ENCODE peak calls at places on chromosome 19, in ten cellular contexts. E is suprapubic skin, N is breast epithelium, G is upper lobe of left lung, L is H1, T is SK-N-SH, J is stomach, Q is transverse colon, O is GM12878, H is sigmoid colon. W is an unnamed sample.
A peak's percentile ranks its signal among the peaks of the same experiment; 100 is the strongest.

GRCh38 chr19:28065026-28065425 is 1147.9 kb downstream of the UQCRFS1 start:
- DNase-seq in E (no peak), T (no peak), G (no peak), O (no peak), J (no peak), H (no peak), Q (no peak), N (no peak), L (no peak), W (no peak)

GRCh38 chr19:51810228-51810627 is 15.3 kb downstream of the FPR3 start:
- DNase-seq in L (no peak), E (no peak), N (no peak), H (no peak), J (no peak), G (no peak), O (no peak), T (no peak), Q (no peak), W (no peak)

GRCh38 chr19:38143847-38144246 is 80.2 kb downstream of the DPF1 start:
- DNase-seq in T (no peak), G (no peak), J (no peak), O (no peak), L (no peak), N (no peak), H (no peak), E (no peak), Q (no peak), W (no peak)

GRCh38 chr19:30719189-30719990 is 347.2 kb downstream of the ZNF536 start:
- DNase-seq in G (peak; percentile 92), O (no peak), J (peak; percentile 62), L (peak; percentile 70), Q (peak; percentile 60), E (peak; percentile 78), H (peak; percentile 85), N (no peak), T (peak; percentile 90), W (peak; percentile 83)

GRCh38 chr19:19170053-19170945 is at the start of gene MEF2B:
- DNase-seq in Q (peak; percentile 87), T (peak; percentile 96), H (no peak), N (peak; percentile 78), O (no peak), L (peak; percentile 96), J (peak; percentile 88), E (peak; percentile 85), G (peak; percentile 95), W (peak; percentile 93)

GRCh38 chr19:51341976-51342580 is at the start of gene VSIG10L:
- DNase-seq in H (no peak), E (no peak), Q (no peak), J (no peak), G (no peak), N (no peak), O (no peak), L (no peak), T (no peak), W (no peak)

GRCh38 chr19:5828661-5829566 is 10.6 kb downstream of the FUT6 start:
- DNase-seq in H (peak; percentile 93), O (no peak), N (no peak), G (peak; percentile 80), T (peak; percentile 89), L (peak; percentile 70), E (no peak), Q (peak; percentile 58), J (peak; percentile 55), W (no peak)

GRCh38 chr19:8004723-8005513 is 523 bp downstream of the ELAVL1 start:
- DNase-seq in N (no peak), H (no peak), G (peak; percentile 87), J (no peak), Q (no peak), E (no peak), L (no peak), O (no peak), T (peak; percentile 78), W (no peak)

GRCh38 chr19:42111811-42112210 is 20.4 kb downstream of the POU2F2 start:
- DNase-seq in H (no peak), G (no peak), J (no peak), Q (no peak), T (no peak), L (no peak), N (no peak), E (no peak), O (no peak), W (no peak)

GRCh38 chr19:42115705-42116104 is 16.5 kb downstream of the POU2F2 start:
- DNase-seq in E (no peak), N (no peak), L (no peak), J (no peak), H (no peak), T (no peak), Q (no peak), G (no peak), O (no peak), W (no peak)

GRCh38 chr19:42115219-42115618 is 17.0 kb downstream of the POU2F2 start:
- DNase-seq in E (no peak), H (no peak), Q (no peak), L (no peak), G (no peak), O (no peak), J (no peak), N (no peak), T (no peak), W (no peak)

GRCh38 chr19:42114412-42114811 is 17.8 kb downstream of the POU2F2 start:
- DNase-seq in N (no peak), Q (peak; percentile 76), O (peak; percentile 50), G (no peak), L (no peak), H (no peak), E (no peak), T (no peak), J (no peak), W (peak; percentile 87)

DNA sequence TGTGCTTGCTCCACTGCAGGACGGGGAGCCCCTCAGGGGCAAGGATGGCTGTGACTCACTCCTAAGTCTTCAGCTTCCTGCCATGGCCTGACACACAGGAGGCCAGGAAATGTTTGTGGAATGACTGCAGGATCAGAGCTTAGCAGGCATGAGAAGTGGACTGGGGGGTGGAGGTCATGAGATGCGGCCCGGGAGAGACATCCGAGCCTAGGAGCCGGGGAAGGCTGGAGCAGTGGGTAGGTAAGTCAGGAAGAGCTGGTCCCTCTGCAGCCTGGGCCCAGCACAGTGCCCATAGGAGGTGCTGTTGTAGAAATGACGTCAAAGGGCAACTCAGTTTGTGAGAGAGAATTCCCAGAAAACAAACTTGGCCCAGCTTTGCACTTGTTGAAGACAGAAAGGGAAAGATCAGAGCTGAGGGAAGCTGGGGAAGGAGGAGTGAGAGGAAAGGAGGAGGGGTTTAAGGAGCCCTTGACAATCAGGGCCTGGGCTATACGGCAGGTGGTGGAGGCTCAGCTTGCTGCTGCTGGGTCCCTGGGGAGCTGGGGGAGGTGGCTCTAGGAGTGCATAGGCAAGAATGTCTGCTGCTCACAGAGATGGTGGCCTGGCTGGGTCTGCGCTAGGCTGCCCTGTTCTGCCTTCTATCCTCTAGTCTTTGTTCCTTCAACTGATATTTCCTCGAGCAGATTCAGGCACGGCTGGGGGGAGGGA is 18.5 kb downstream of the POU2F2 start:
- DNase-seq in O (peak; percentile 40), Q (no peak), G (no peak), J (no peak), H (no peak), N (no peak), T (no peak), E (no peak), L (no peak), W (peak; percentile 89)
- TF ChIP-seq POLR2AphosphoS5 in O (no peak), Q (no peak), G (no peak), J (no peak), H (no peak), N (no peak), T (no peak), E (no peak), L (no peak), W (peak; percentile 35)

DNA sequence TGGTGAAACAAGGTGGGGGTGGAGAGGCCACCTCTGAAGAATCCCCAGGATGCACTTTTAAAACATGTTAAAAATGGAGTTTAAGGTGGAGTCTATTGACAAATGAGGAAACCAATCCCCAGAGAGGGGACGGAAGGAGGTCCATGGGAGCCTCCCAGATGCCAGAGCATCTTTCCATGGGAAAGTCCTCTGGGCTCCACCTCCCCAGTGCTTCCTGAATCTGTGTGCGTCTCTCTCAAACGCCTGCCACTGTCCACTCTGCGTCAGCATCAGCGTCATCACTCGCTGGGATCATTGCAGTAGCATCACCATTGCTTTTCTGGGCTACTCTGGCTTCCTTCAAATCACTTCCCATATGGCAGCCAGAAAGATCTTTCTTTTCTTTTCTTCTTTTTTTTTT is 6.2 kb downstream of the GPR4 start:
- DNase-seq in G (no peak), N (no peak), L (no peak), O (no peak), E (no peak), J (no peak), Q (no peak), H (no peak), T (peak; percentile 33), W (no peak)
- H3K27me3 ChIP-seq in G (no peaks in the 10 kb centered on the region), N (no peaks in the 10 kb centered on the region), L (peaks cover 24% of the 10 kb centered on the region), O (peaks cover 1% of the 10 kb centered on the region), E (peaks cover 73% of the 10 kb centered on the region), J (peaks cover 95% of the 10 kb centered on the region), Q (peaks cover 91% of the 10 kb centered on the region), H (peaks cover 6% of the 10 kb centered on the region), T (peaks cover 3% of the 10 kb centered on the region), W (peaks cover 30% of the 10 kb centered on the region)

GRCh38 chr19:35015576-35016351 is 14.5 kb upstream of the SCN1B start:
- DNase-seq in H (peak; percentile 76), G (no peak), J (no peak), T (peak; percentile 23), Q (no peak), E (no peak), L (no peak), O (no peak), N (no peak), W (no peak)

GRCh38 chr19:35013820-35014754 is 14.0 kb downstream of the GRAMD1A start:
- DNase-seq in L (no peak), N (no peak), J (no peak), H (peak; percentile 64), T (peak; percentile 27), G (no peak), E (no peak), O (no peak), Q (peak; percentile 50), W (peak; percentile 87)

GRCh38 chr19:35011737-35012682 is 11.9 kb downstream of the GRAMD1A start:
- DNase-seq in T (peak; percentile 20), G (no peak), H (peak; percentile 59), L (no peak), E (no peak), J (no peak), O (no peak), N (no peak), Q (no peak), W (no peak)

GRCh38 chr19:35011091-35011689 is 11.1 kb downstream of the GRAMD1A start:
- DNase-seq in G (no peak), O (no peak), N (no peak), Q (no peak), T (no peak), H (peak; percentile 65), J (no peak), E (no peak), L (no peak), W (peak; percentile 87)

DNA sequence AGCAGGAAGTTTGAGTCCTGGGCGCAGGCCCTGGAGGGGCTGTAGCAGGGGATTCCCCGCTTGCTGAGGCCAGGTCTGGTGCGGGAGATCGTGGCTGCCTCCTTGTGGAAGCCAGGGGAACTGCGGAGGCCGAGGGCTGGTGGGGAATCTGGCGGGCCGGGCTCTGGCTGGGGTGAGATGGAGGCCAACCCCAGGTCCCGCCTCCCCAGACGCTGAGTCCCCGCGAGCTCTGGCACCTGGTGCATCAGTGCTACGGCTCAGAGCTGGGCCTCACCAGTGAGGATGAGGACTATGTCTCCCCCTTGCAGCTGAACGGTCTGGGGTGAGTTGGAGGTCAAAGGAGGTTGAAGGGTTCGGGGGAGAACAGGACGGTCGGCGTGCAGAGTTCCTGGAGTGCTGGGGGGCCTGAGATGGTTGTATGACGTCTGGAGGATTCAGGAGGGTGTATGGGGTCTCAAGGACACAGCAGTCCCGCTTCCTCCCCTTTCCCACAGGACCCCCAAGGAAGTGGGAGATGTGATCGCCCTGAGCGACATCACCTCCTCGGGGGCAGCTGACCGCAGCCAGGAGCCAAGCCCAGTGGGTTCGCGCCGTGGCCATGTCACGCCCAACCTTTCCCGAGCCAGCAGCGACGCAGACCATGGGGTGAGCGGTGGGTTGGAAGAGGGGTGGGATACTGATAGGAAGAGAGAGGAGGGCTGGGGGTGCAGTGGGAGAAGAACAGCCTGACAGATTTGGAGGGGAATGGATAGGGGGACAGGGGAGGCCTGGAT is 13.1 kb downstream of the GRAMD1A start:
- DNase-seq in J (peak; percentile 83), H (peak; percentile 92), N (no peak), L (peak; percentile 97), Q (peak; percentile 77), G (peak; percentile 90), O (no peak), T (peak; percentile 94), E (peak; percentile 91), W (peak; percentile 94)
- TF ChIP-seq POLR2AphosphoS5 in J (peak; percentile 80), H (no peak), N (peak; percentile 31), L (peak; percentile 37), Q (no peak), G (no peak), O (no peak), T (no peak), E (no peak), W (peak; percentile 73)

GRCh38 chr19:13053238-13053637 is 49.4 kb downstream of the LYL1 start:
- DNase-seq in O (no peak), T (no peak), G (no peak), L (no peak), N (no peak), J (no peak), H (no peak), E (no peak), Q (no peak), W (no peak)
- H3K27me3 ChIP-seq in O (peaks cover 10% of the 10 kb centered on the region), T (no peaks in the 10 kb centered on the region), G (no peaks in the 10 kb centered on the region), L (peaks cover 84% of the 10 kb centered on the region), N (no peaks in the 10 kb centered on the region), J (no peaks in the 10 kb centered on the region), H (no peaks in the 10 kb centered on the region), E (no peaks in the 10 kb centered on the region), Q (no peaks in the 10 kb centered on the region), W (peaks cover 16% of the 10 kb centered on the region)

W was measured in spleen.